ENCODE peak calls at places on chromosomes 3 and 15, in seven cellular contexts. One of them, this sample, is unnamed.
A peak's percentile ranks its signal among the peaks of the same experiment; 100 is the strongest.

GRCh38 chr3:14545251-14545635 is 5.1 kb upstream of the GRIP2 start:
- DNase-seq in K562: no peak
- DNase-seq in stomach: no peak
- DNase-seq in transverse colon: no peak
- DNase-seq in SK-N-SH: no peak
- DNase-seq in sigmoid colon: no peak
- DNase-seq in HepG2: no peak
- DNase-seq in this sample: no peak

GRCh38 chr15:85691350-85692240 is 103.1 kb downstream of the KLHL25 start:
- DNase-seq in sigmoid colon: no peak
- DNase-seq in SK-N-SH: no peak
- DNase-seq in stomach: peak; percentile 35
- DNase-seq in K562: no peak
- DNase-seq in HepG2: no peak
- DNase-seq in transverse colon: peak; percentile 63
- DNase-seq in this sample: no peak

GRCh38 chr3:53114011-53114400 is 16.2 kb downstream of the RFT1 start:
- DNase-seq in sigmoid colon: peak; percentile 92
- DNase-seq in SK-N-SH: peak; percentile 78
- DNase-seq in K562: peak; percentile 75
- DNase-seq in transverse colon: peak; percentile 86
- DNase-seq in HepG2: peak; percentile 66
- DNase-seq in stomach: peak; percentile 86
- DNase-seq in this sample: peak; percentile 96

GRCh38 chr15:56871180-56871579 is 47.3 kb upstream of the TCF12 start:
- DNase-seq in transverse colon: no peak
- DNase-seq in SK-N-SH: no peak
- DNase-seq in sigmoid colon: no peak
- DNase-seq in stomach: no peak
- DNase-seq in HepG2: peak; percentile 52
- DNase-seq in K562: no peak
- DNase-seq in this sample: no peak

GRCh38 chr15:82548700-82549099 is 8.4 kb upstream of the RPS17 start:
- DNase-seq in HepG2: no peak
- DNase-seq in transverse colon: no peak
- DNase-seq in K562: peak; percentile 19
- DNase-seq in SK-N-SH: no peak
- DNase-seq in sigmoid colon: no peak
- DNase-seq in stomach: no peak
- DNase-seq in this sample: no peak

GRCh38 chr3:177852408-177852807 is 655.1 kb upstream of the TBL1XR1 start:
- DNase-seq in SK-N-SH: no peak
- DNase-seq in K562: no peak
- DNase-seq in stomach: no peak
- DNase-seq in sigmoid colon: no peak
- DNase-seq in transverse colon: no peak
- DNase-seq in HepG2: peak; percentile 20
- DNase-seq in this sample: no peak

GRCh38 chr3:129855454-129856419 is 37.8 kb downstream of the TMCC1 start:
- DNase-seq in SK-N-SH: no peak
- DNase-seq in transverse colon: no peak
- DNase-seq in stomach: no peak
- DNase-seq in K562: no peak
- DNase-seq in HepG2: no peak
- DNase-seq in sigmoid colon: no peak
- DNase-seq in this sample: no peak

GRCh38 chr15:63233667-63234419 is 43.6 kb upstream of the APH1B start:
- DNase-seq in SK-N-SH: no peak
- DNase-seq in sigmoid colon: no peak
- DNase-seq in HepG2: peak; percentile 33
- DNase-seq in stomach: no peak
- DNase-seq in transverse colon: no peak
- DNase-seq in K562: no peak
- DNase-seq in this sample: no peak

GRCh38 chr15:52678036-52678467 is 1.1 kb downstream of the ATOSA start:
- DNase-seq in transverse colon: peak; percentile 68
- DNase-seq in SK-N-SH: peak; percentile 69
- DNase-seq in HepG2: peak; percentile 35
- DNase-seq in K562: peak; percentile 15
- DNase-seq in sigmoid colon: peak; percentile 84
- DNase-seq in stomach: peak; percentile 51
- DNase-seq in this sample: peak; percentile 93

GRCh38 chr3:88151358-88151757 is 1.6 kb downstream of the C3orf38 start:
- DNase-seq in HepG2: no peak
- DNase-seq in K562: no peak
- DNase-seq in sigmoid colon: no peak
- DNase-seq in SK-N-SH: no peak
- DNase-seq in transverse colon: no peak
- DNase-seq in stomach: no peak
- DNase-seq in this sample: no peak

GRCh38 chr3:193499152-193499551 is 55.5 kb downstream of the ATP13A4 start:
- DNase-seq in HepG2: no peak
- DNase-seq in stomach: no peak
- DNase-seq in transverse colon: no peak
- DNase-seq in K562: no peak
- DNase-seq in SK-N-SH: no peak
- DNase-seq in sigmoid colon: no peak
- DNase-seq in this sample: no peak

GRCh38 chr3:105526349-105527111 is 159.8 kb downstream of the ALCAM start:
- DNase-seq in K562: no peak
- DNase-seq in sigmoid colon: no peak
- DNase-seq in HepG2: no peak
- DNase-seq in SK-N-SH: no peak
- DNase-seq in stomach: no peak
- DNase-seq in transverse colon: no peak
- DNase-seq in this sample: no peak

GRCh38 chr15:44381223-44381622 is 46.2 kb upstream of the CTDSPL2 start:
- DNase-seq in sigmoid colon: no peak
- DNase-seq in K562: no peak
- DNase-seq in SK-N-SH: no peak
- DNase-seq in HepG2: no peak
- DNase-seq in transverse colon: no peak
- DNase-seq in stomach: no peak
- DNase-seq in this sample: no peak

GRCh38 chr15:67241132-67241855 is 13.2 kb downstream of the AAGAB start:
- DNase-seq in transverse colon: no peak
- DNase-seq in stomach: no peak
- DNase-seq in sigmoid colon: no peak
- DNase-seq in HepG2: no peak
- DNase-seq in SK-N-SH: no peak
- DNase-seq in K562: no peak
- DNase-seq in this sample: no peak
- TF ChIP-seq EP300 in transverse colon: no peak
- TF ChIP-seq EP300 in stomach: no peak
- TF ChIP-seq EP300 in sigmoid colon: no peak
- TF ChIP-seq EP300 in HepG2: no peak
- TF ChIP-seq EP300 in SK-N-SH: no peak
- TF ChIP-seq EP300 in K562: no peak
- TF ChIP-seq EP300 in this sample: no peak

GRCh38 chr15:57994468-57995154 is 70.9 kb downstream of the ALDH1A2 start:
- DNase-seq in sigmoid colon: no peak
- DNase-seq in K562: no peak
- DNase-seq in stomach: no peak
- DNase-seq in SK-N-SH: no peak
- DNase-seq in HepG2: no peak
- DNase-seq in transverse colon: no peak
- DNase-seq in this sample: no peak
- TF ChIP-seq POLR2AphosphoS5 in sigmoid colon: peak; percentile 14
- TF ChIP-seq POLR2AphosphoS5 in K562: no peak
- TF ChIP-seq POLR2AphosphoS5 in stomach: no peak
- TF ChIP-seq POLR2AphosphoS5 in SK-N-SH: no peak
- TF ChIP-seq POLR2AphosphoS5 in HepG2: no peak
- TF ChIP-seq POLR2AphosphoS5 in transverse colon: no peak
- TF ChIP-seq POLR2AphosphoS5 in this sample: no peak

DNA sequence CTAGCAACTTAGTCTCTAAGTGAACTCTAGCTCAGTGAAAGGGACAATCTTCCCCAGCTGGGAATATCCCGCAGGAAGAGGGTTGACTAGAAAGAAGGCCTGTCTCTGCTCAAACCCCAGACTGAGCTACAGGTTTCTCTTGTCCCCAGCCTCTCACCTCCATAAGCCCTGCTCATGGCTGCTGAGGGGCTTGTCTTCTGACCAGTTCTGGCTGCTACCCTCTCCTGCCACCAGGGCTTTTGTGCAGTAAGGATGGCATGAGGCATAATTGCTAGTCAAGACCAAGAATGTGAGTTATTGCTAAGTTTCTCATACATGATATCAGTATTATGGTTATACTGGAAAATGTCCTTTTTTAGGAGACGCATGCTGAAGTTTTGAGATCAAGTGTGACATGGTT is 21.3 kb downstream of the WDR53 start:
- DNase-seq in SK-N-SH: no peak
- DNase-seq in sigmoid colon: no peak
- DNase-seq in HepG2: no peak
- DNase-seq in transverse colon: no peak
- DNase-seq in K562: no peak
- DNase-seq in stomach: no peak
- DNase-seq in this sample: no peak
- TF ChIP-seq CTCF in SK-N-SH: no peak
- TF ChIP-seq CTCF in sigmoid colon: no peak
- TF ChIP-seq CTCF in HepG2: no peak
- TF ChIP-seq CTCF in transverse colon: no peak
- TF ChIP-seq CTCF in K562: no peak
- TF ChIP-seq CTCF in stomach: no peak
- TF ChIP-seq CTCF in this sample: no peak

GRCh38 chr3:43481325-43481860 is 140.4 kb downstream of the ANO10 start:
- DNase-seq in sigmoid colon: no peak
- DNase-seq in transverse colon: no peak
- DNase-seq in HepG2: no peak
- DNase-seq in SK-N-SH: no peak
- DNase-seq in stomach: no peak
- DNase-seq in K562: no peak
- DNase-seq in this sample: no peak

GRCh38 chr3:43473737-43474136 is 148.1 kb downstream of the ANO10 start:
- DNase-seq in SK-N-SH: no peak
- DNase-seq in transverse colon: no peak
- DNase-seq in stomach: no peak
- DNase-seq in sigmoid colon: no peak
- DNase-seq in K562: no peak
- DNase-seq in HepG2: no peak
- DNase-seq in this sample: no peak

GRCh38 chr3:43473228-43473627 is 148.6 kb downstream of the ANO10 start:
- DNase-seq in HepG2: no peak
- DNase-seq in K562: no peak
- DNase-seq in transverse colon: no peak
- DNase-seq in stomach: no peak
- DNase-seq in SK-N-SH: no peak
- DNase-seq in sigmoid colon: no peak
- DNase-seq in this sample: no peak

GRCh38 chr3:43478380-43478779 is 143.4 kb downstream of the ANO10 start:
- DNase-seq in transverse colon: no peak
- DNase-seq in HepG2: no peak
- DNase-seq in SK-N-SH: no peak
- DNase-seq in K562: no peak
- DNase-seq in stomach: no peak
- DNase-seq in sigmoid colon: no peak
- DNase-seq in this sample: no peak

GRCh38 chr3:43477600-43477999 is 144.2 kb downstream of the ANO10 start:
- DNase-seq in SK-N-SH: no peak
- DNase-seq in K562: no peak
- DNase-seq in HepG2: no peak
- DNase-seq in sigmoid colon: no peak
- DNase-seq in stomach: no peak
- DNase-seq in transverse colon: peak; percentile 13
- DNase-seq in this sample: no peak
- TF ChIP-seq EP300 in SK-N-SH: no peak
- TF ChIP-seq EP300 in K562: no peak
- TF ChIP-seq EP300 in HepG2: no peak
- TF ChIP-seq EP300 in sigmoid colon: no peak
- TF ChIP-seq EP300 in stomach: no peak
- TF ChIP-seq EP300 in transverse colon: no peak
- TF ChIP-seq EP300 in this sample: no peak

DNA sequence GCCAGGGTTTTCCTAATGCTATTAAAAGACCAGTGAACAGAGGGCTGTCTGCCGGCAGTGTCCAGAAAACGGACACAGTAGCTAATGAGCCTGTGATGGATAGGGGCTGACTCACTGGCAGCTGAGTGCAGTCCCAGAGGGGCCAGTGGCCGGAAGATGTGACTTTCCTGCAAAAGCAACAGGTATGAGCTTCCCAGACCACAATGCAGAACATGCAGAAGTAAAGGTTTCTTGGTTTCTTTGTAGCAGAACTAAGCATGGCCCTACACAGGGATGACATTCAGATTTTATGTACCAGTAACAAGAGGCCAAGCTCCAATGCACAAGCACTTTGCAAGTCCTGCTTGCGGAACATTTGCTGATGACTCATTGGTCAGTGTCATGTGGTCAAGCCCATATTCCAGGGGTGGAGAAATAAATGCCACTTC is 263.1 kb downstream of the ABHD5 start:
- DNase-seq in stomach: no peak
- DNase-seq in SK-N-SH: no peak
- DNase-seq in K562: no peak
- DNase-seq in sigmoid colon: no peak
- DNase-seq in HepG2: no peak
- DNase-seq in transverse colon: no peak
- DNase-seq in this sample: peak; percentile 87
- TF ChIP-seq POLR2AphosphoS5 in stomach: no peak
- TF ChIP-seq POLR2AphosphoS5 in SK-N-SH: no peak
- TF ChIP-seq POLR2AphosphoS5 in K562: no peak
- TF ChIP-seq POLR2AphosphoS5 in sigmoid colon: no peak
- TF ChIP-seq POLR2AphosphoS5 in HepG2: no peak
- TF ChIP-seq POLR2AphosphoS5 in transverse colon: no peak
- TF ChIP-seq POLR2AphosphoS5 in this sample: no peak

DNA sequence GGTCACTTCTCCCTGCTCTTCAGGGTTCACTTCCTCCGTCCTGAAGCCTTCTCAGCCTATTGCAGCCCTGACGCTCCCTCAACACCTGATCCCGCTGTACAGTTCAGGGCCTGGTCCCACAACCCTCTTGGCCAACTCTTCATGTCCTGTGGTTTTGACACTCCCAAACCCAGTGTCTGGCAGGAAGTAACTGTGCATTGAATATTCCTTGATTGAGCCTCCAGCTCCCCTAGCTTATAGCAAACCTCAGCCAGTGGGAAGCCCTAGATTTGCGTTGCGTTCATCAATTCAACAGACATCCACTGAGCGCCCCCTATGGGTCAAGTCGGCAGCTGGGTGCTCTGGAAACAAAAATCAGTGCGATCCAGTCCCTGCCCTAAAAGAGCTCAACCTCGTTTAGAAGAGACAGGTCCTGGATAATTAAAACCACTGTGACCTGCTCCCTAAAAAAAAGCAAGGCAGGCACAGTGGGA is 13.5 kb downstream of the UBAP1L start:
- DNase-seq in SK-N-SH: peak; percentile 78
- DNase-seq in sigmoid colon: peak; percentile 86
- DNase-seq in stomach: peak; percentile 50
- DNase-seq in K562: peak; percentile 62
- DNase-seq in HepG2: peak; percentile 50
- DNase-seq in transverse colon: peak; percentile 83
- DNase-seq in this sample: no peak
- TF ChIP-seq CTCF in SK-N-SH: peak; percentile 74
- TF ChIP-seq CTCF in sigmoid colon: peak; percentile 88
- TF ChIP-seq CTCF in stomach: peak; percentile 23
- TF ChIP-seq CTCF in K562: peak; percentile 76
- TF ChIP-seq CTCF in HepG2: peak; percentile 88
- TF ChIP-seq CTCF in transverse colon: peak; percentile 84
- TF ChIP-seq CTCF in this sample: peak; percentile 79

GRCh38 chr3:17218587-17218986 is 333.8 kb downstream of the PLCL2 start:
- DNase-seq in transverse colon: no peak
- DNase-seq in HepG2: no peak
- DNase-seq in stomach: no peak
- DNase-seq in SK-N-SH: no peak
- DNase-seq in sigmoid colon: no peak
- DNase-seq in K562: no peak
- DNase-seq in this sample: no peak
- TF ChIP-seq EP300 in transverse colon: no peak
- TF ChIP-seq EP300 in HepG2: no peak
- TF ChIP-seq EP300 in stomach: no peak
- TF ChIP-seq EP300 in SK-N-SH: no peak
- TF ChIP-seq EP300 in sigmoid colon: no peak
- TF ChIP-seq EP300 in K562: no peak
- TF ChIP-seq EP300 in this sample: no peak

This sample was measured in esophagus muscularis mucosa.